ENCODE peak calls at places on chromosomes 7 and 10, in five cellular contexts. B is posterior cingulate gyrus, Q is HuH-7, W is osteocyte, L is AG10803. F is an unnamed sample.
A peak's percentile ranks its signal among the peaks of the same experiment; 100 is the strongest.

GRCh38 chr7:91852263-91852741 is 28.2 kb downstream of the MTERF1 start:
- DNase-seq in B (no peak), Q (peak; percentile 18), W (no peak), L (peak; percentile 6), F (no peak)

GRCh38 chr10:72121389-72121788 is 33.0 kb upstream of the SPOCK2 start:
- DNase-seq in B (no peak), Q (no peak), W (no peak), L (no peak), F (no peak)

GRCh38 chr7:44534087-44534486 is 7.0 kb downstream of the NPC1L1 start:
- DNase-seq in B (no peak), Q (no peak), W (no peak), L (no peak), F (no peak)

GRCh38 chr10:21534611-21535493 is 820 bp downstream of the MLLT10 start:
- DNase-seq in B (peak; percentile 83), Q (no peak), W (peak; percentile 86), L (no peak), F (peak; percentile 42)

GRCh38 chr10:76675951-76676587 is 961.5 kb downstream of the KCNMA1 start:
- DNase-seq in B (peak; percentile 83), Q (no peak), W (no peak), L (peak; percentile 67), F (no peak)

GRCh38 chr7:108308276-108308675 is 148.0 kb downstream of the NRCAM start:
- DNase-seq in B (no peak), Q (no peak), W (no peak), L (no peak), F (no peak)

GRCh38 chr10:124239666-124240065 is 146.3 kb upstream of the CHST15 start:
- DNase-seq in B (no peak), Q (no peak), W (no peak), L (no peak), F (no peak)

GRCh38 chr7:93194368-93194767 is 31.9 kb downstream of the HEPACAM2 start:
- DNase-seq in B (no peak), Q (no peak), W (no peak), L (peak; percentile 5), F (no peak)

GRCh38 chr10:22959292-22959691 is 31.4 kb downstream of the ARMC3 start:
- DNase-seq in B (no peak), Q (peak; percentile 34), W (no peak), L (no peak), F (no peak)

GRCh38 chr10:86017841-86018734 is 348.5 kb downstream of the GRID1 start:
- DNase-seq in B (peak; percentile 86), Q (no peak), W (peak; percentile 75), L (no peak), F (no peak)

GRCh38 chr10:45550903-45551302 is 121.7 kb downstream of the ZFAND4 start:
- DNase-seq in B (no peak), Q (no peak), W (no peak), L (no peak), F (no peak)

GRCh38 chr10:90363799-90364483 is 493.9 kb downstream of the HTR7 start:
- DNase-seq in B (no peak), Q (no peak), W (no peak), L (no peak), F (no peak)

GRCh38 chr10:5283305-5284158 is 81.2 kb upstream of the UCN3 start:
- DNase-seq in B (no peak), Q (peak; percentile 57), W (no peak), L (peak; percentile 61), F (peak; percentile 60)

GRCh38 chr7:68245688-68246087 is 1249.1 kb downstream of the TYW1 start:
- DNase-seq in B (no peak), Q (no peak), W (no peak), L (peak; percentile 90), F (no peak)

GRCh38 chr10:133039107-133039822 is 48.5 kb upstream of the ADGRA1 start:
- DNase-seq in B (no peak), Q (peak; percentile 49), W (no peak), L (no peak), F (no peak)

GRCh38 chr7:105806592-105807266 is 69.7 kb downstream of the ATXN7L1 start:
- DNase-seq in B (peak; percentile 78), Q (no peak), W (no peak), L (peak; percentile 52), F (no peak)

GRCh38 chr10:124917939-124918830 is 23.7 kb upstream of the ZRANB1 start:
- DNase-seq in B (no peak), Q (peak; percentile 39), W (no peak), L (peak; percentile 83), F (no peak)

GRCh38 chr7:20122073-20122472 is 95.1 kb downstream of the MACC1 start:
- DNase-seq in B (no peak), Q (no peak), W (no peak), L (no peak), F (no peak)

GRCh38 chr10:109966961-109967738 is 40.6 kb upstream of the ADD3 start:
- DNase-seq in B (no peak), Q (no peak), W (no peak), L (no peak), F (no peak)

GRCh38 chr10:31063839-31064238 is 32.2 kb upstream of the ZNF438 start:
- DNase-seq in B (no peak), Q (no peak), W (no peak), L (no peak), F (no peak)

GRCh38 chr7:82348251-82348650 is 95.3 kb downstream of the CACNA2D1 start:
- DNase-seq in B (no peak), Q (no peak), W (no peak), L (no peak), F (no peak)

GRCh38 chr10:125340871-125341270 is 180.5 kb upstream of the CTBP2 start:
- DNase-seq in B (no peak), Q (no peak), W (no peak), L (no peak), F (no peak)

GRCh38 chr7:17274551-17275245 is 23.8 kb upstream of the AHR start:
- DNase-seq in B (no peak), Q (no peak), W (no peak), L (peak; percentile 30), F (no peak)

GRCh38 chr7:99380823-99381663 is 6.5 kb downstream of the ARPC1B start:
- DNase-seq in B (no peak), Q (peak; percentile 12), W (no peak), L (no peak), F (peak; percentile 83)

GRCh38 chr7:131835141-131835540 is 278.7 kb upstream of the PODXL start:
- DNase-seq in B (no peak), Q (no peak), W (no peak), L (no peak), F (no peak)

GRCh38 chr7:22002731-22003130 is 57.0 kb upstream of the CDCA7L start:
- DNase-seq in B (no peak), Q (no peak), W (no peak), L (no peak), F (no peak)